ENCODE peak calls at places on chromosomes 12 and 14, in six cellular contexts. One of them, this sample, is unnamed.

GRCh38 chr12:116599285-116600122 is 40.3 kb downstream of the MAP1LC3B2 start:
- DNase-seq in stimulated activated CD8-positive, alpha-beta memory T cell treated with anti-CD3 and anti-CD28 coated beads, Interleukin-4, amount 100 ng/mL, for 1 hour: peak
- DNase-seq in heart right ventricle: peak
- DNase-seq in AG10803: peak
- DNase-seq in stimulated activated CD4-positive, alpha-beta T cell treated with anti-CD3 and anti-CD28 coated beads, Interleukin-2, amount 100 ng/mL, for 48 hours: peak
- DNase-seq in H7: peak
- DNase-seq in this sample: peak

GRCh38 chr12:3564411-3564810 is 73.4 kb downstream of the PRMT8 start:
- DNase-seq in stimulated activated CD8-positive, alpha-beta memory T cell treated with anti-CD3 and anti-CD28 coated beads, Interleukin-4, amount 100 ng/mL, for 1 hour: no peak
- DNase-seq in heart right ventricle: no peak
- DNase-seq in AG10803: no peak
- DNase-seq in stimulated activated CD4-positive, alpha-beta T cell treated with anti-CD3 and anti-CD28 coated beads, Interleukin-2, amount 100 ng/mL, for 48 hours: no peak
- DNase-seq in H7: no peak
- DNase-seq in this sample: no peak

GRCh38 chr12:51676875-51677274 is 85.8 kb downstream of the SCN8A start:
- DNase-seq in stimulated activated CD8-positive, alpha-beta memory T cell treated with anti-CD3 and anti-CD28 coated beads, Interleukin-4, amount 100 ng/mL, for 1 hour: no peak
- DNase-seq in heart right ventricle: no peak
- DNase-seq in AG10803: no peak
- DNase-seq in stimulated activated CD4-positive, alpha-beta T cell treated with anti-CD3 and anti-CD28 coated beads, Interleukin-2, amount 100 ng/mL, for 48 hours: no peak
- DNase-seq in H7: no peak
- DNase-seq in this sample: no peak

GRCh38 chr12:33945438-33945784 is 76.9 kb upstream of the ALG10 start:
- DNase-seq in stimulated activated CD8-positive, alpha-beta memory T cell treated with anti-CD3 and anti-CD28 coated beads, Interleukin-4, amount 100 ng/mL, for 1 hour: no peak
- DNase-seq in heart right ventricle: no peak
- DNase-seq in AG10803: no peak
- DNase-seq in stimulated activated CD4-positive, alpha-beta T cell treated with anti-CD3 and anti-CD28 coated beads, Interleukin-2, amount 100 ng/mL, for 48 hours: no peak
- DNase-seq in H7: no peak
- DNase-seq in this sample: no peak

GRCh38 chr12:14643247-14643646 is 53.2 kb downstream of the GUCY2C start:
- DNase-seq in stimulated activated CD8-positive, alpha-beta memory T cell treated with anti-CD3 and anti-CD28 coated beads, Interleukin-4, amount 100 ng/mL, for 1 hour: no peak
- DNase-seq in heart right ventricle: no peak
- DNase-seq in AG10803: no peak
- DNase-seq in stimulated activated CD4-positive, alpha-beta T cell treated with anti-CD3 and anti-CD28 coated beads, Interleukin-2, amount 100 ng/mL, for 48 hours: no peak
- DNase-seq in H7: no peak
- DNase-seq in this sample: no peak

GRCh38 chr14:30569216-30569902 is 10.4 kb downstream of the G2E3 start:
- DNase-seq in stimulated activated CD8-positive, alpha-beta memory T cell treated with anti-CD3 and anti-CD28 coated beads, Interleukin-4, amount 100 ng/mL, for 1 hour: no peak
- DNase-seq in heart right ventricle: no peak
- DNase-seq in AG10803: peak
- DNase-seq in stimulated activated CD4-positive, alpha-beta T cell treated with anti-CD3 and anti-CD28 coated beads, Interleukin-2, amount 100 ng/mL, for 48 hours: no peak
- DNase-seq in H7: no peak
- DNase-seq in this sample: peak

GRCh38 chr12:40833818-40834217 is 141.6 kb downstream of the CNTN1 start:
- DNase-seq in stimulated activated CD8-positive, alpha-beta memory T cell treated with anti-CD3 and anti-CD28 coated beads, Interleukin-4, amount 100 ng/mL, for 1 hour: no peak
- DNase-seq in heart right ventricle: no peak
- DNase-seq in AG10803: no peak
- DNase-seq in stimulated activated CD4-positive, alpha-beta T cell treated with anti-CD3 and anti-CD28 coated beads, Interleukin-2, amount 100 ng/mL, for 48 hours: no peak
- DNase-seq in H7: no peak
- DNase-seq in this sample: no peak

GRCh38 chr14:51006781-51007211 is 62.5 kb upstream of the PYGL start:
- DNase-seq in stimulated activated CD8-positive, alpha-beta memory T cell treated with anti-CD3 and anti-CD28 coated beads, Interleukin-4, amount 100 ng/mL, for 1 hour: no peak
- DNase-seq in heart right ventricle: peak
- DNase-seq in AG10803: peak
- DNase-seq in stimulated activated CD4-positive, alpha-beta T cell treated with anti-CD3 and anti-CD28 coated beads, Interleukin-2, amount 100 ng/mL, for 48 hours: no peak
- DNase-seq in H7: no peak
- DNase-seq in this sample: no peak

GRCh38 chr14:82075566-82075965 is 541.9 kb upstream of the SEL1L start:
- DNase-seq in stimulated activated CD8-positive, alpha-beta memory T cell treated with anti-CD3 and anti-CD28 coated beads, Interleukin-4, amount 100 ng/mL, for 1 hour: no peak
- DNase-seq in heart right ventricle: peak
- DNase-seq in AG10803: no peak
- DNase-seq in stimulated activated CD4-positive, alpha-beta T cell treated with anti-CD3 and anti-CD28 coated beads, Interleukin-2, amount 100 ng/mL, for 48 hours: no peak
- DNase-seq in H7: peak
- DNase-seq in this sample: peak

GRCh38 chr12:131827961-131828534 is at the start of gene MMP17:
- DNase-seq in stimulated activated CD8-positive, alpha-beta memory T cell treated with anti-CD3 and anti-CD28 coated beads, Interleukin-4, amount 100 ng/mL, for 1 hour: no peak
- DNase-seq in heart right ventricle: no peak
- DNase-seq in AG10803: peak
- DNase-seq in stimulated activated CD4-positive, alpha-beta T cell treated with anti-CD3 and anti-CD28 coated beads, Interleukin-2, amount 100 ng/mL, for 48 hours: no peak
- DNase-seq in H7: peak
- DNase-seq in this sample: peak

GRCh38 chr14:20400965-20401593 is 12.2 kb downstream of the TEP1 start:
- DNase-seq in stimulated activated CD8-positive, alpha-beta memory T cell treated with anti-CD3 and anti-CD28 coated beads, Interleukin-4, amount 100 ng/mL, for 1 hour: no peak
- DNase-seq in heart right ventricle: no peak
- DNase-seq in AG10803: no peak
- DNase-seq in stimulated activated CD4-positive, alpha-beta T cell treated with anti-CD3 and anti-CD28 coated beads, Interleukin-2, amount 100 ng/mL, for 48 hours: peak
- DNase-seq in H7: no peak
- DNase-seq in this sample: peak

GRCh38 chr14:65354715-65355114 is 57.8 kb upstream of the FUT8 start:
- DNase-seq in stimulated activated CD8-positive, alpha-beta memory T cell treated with anti-CD3 and anti-CD28 coated beads, Interleukin-4, amount 100 ng/mL, for 1 hour: no peak
- DNase-seq in heart right ventricle: no peak
- DNase-seq in AG10803: no peak
- DNase-seq in stimulated activated CD4-positive, alpha-beta T cell treated with anti-CD3 and anti-CD28 coated beads, Interleukin-2, amount 100 ng/mL, for 48 hours: no peak
- DNase-seq in H7: no peak
- DNase-seq in this sample: no peak

GRCh38 chr14:32263939-32264567 is 61.0 kb upstream of the RNU6-8 start:
- DNase-seq in stimulated activated CD8-positive, alpha-beta memory T cell treated with anti-CD3 and anti-CD28 coated beads, Interleukin-4, amount 100 ng/mL, for 1 hour: no peak
- DNase-seq in heart right ventricle: no peak
- DNase-seq in AG10803: no peak
- DNase-seq in stimulated activated CD4-positive, alpha-beta T cell treated with anti-CD3 and anti-CD28 coated beads, Interleukin-2, amount 100 ng/mL, for 48 hours: no peak
- DNase-seq in H7: no peak
- DNase-seq in this sample: no peak

GRCh38 chr12:88299567-88300101 is 157.5 kb downstream of the TMTC3 start:
- DNase-seq in stimulated activated CD8-positive, alpha-beta memory T cell treated with anti-CD3 and anti-CD28 coated beads, Interleukin-4, amount 100 ng/mL, for 1 hour: no peak
- DNase-seq in heart right ventricle: no peak
- DNase-seq in AG10803: peak
- DNase-seq in stimulated activated CD4-positive, alpha-beta T cell treated with anti-CD3 and anti-CD28 coated beads, Interleukin-2, amount 100 ng/mL, for 48 hours: peak
- DNase-seq in H7: no peak
- DNase-seq in this sample: no peak

GRCh38 chr14:69252851-69253250 is 7.1 kb upstream of the GALNT16 start:
- DNase-seq in stimulated activated CD8-positive, alpha-beta memory T cell treated with anti-CD3 and anti-CD28 coated beads, Interleukin-4, amount 100 ng/mL, for 1 hour: no peak
- DNase-seq in heart right ventricle: no peak
- DNase-seq in AG10803: no peak
- DNase-seq in stimulated activated CD4-positive, alpha-beta T cell treated with anti-CD3 and anti-CD28 coated beads, Interleukin-2, amount 100 ng/mL, for 48 hours: no peak
- DNase-seq in H7: no peak
- DNase-seq in this sample: no peak

GRCh38 chr14:74980746-74981661 is 21.7 kb upstream of the EIF2B2 start:
- DNase-seq in stimulated activated CD8-positive, alpha-beta memory T cell treated with anti-CD3 and anti-CD28 coated beads, Interleukin-4, amount 100 ng/mL, for 1 hour: no peak
- DNase-seq in heart right ventricle: no peak
- DNase-seq in AG10803: peak
- DNase-seq in stimulated activated CD4-positive, alpha-beta T cell treated with anti-CD3 and anti-CD28 coated beads, Interleukin-2, amount 100 ng/mL, for 48 hours: no peak
- DNase-seq in H7: peak
- DNase-seq in this sample: peak

GRCh38 chr12:110846615-110847566 is at the start of gene CCDC63:
- DNase-seq in stimulated activated CD8-positive, alpha-beta memory T cell treated with anti-CD3 and anti-CD28 coated beads, Interleukin-4, amount 100 ng/mL, for 1 hour: no peak
- DNase-seq in heart right ventricle: peak
- DNase-seq in AG10803: peak
- DNase-seq in stimulated activated CD4-positive, alpha-beta T cell treated with anti-CD3 and anti-CD28 coated beads, Interleukin-2, amount 100 ng/mL, for 48 hours: peak
- DNase-seq in H7: peak
- DNase-seq in this sample: peak

GRCh38 chr12:16473610-16474326 is 126.3 kb downstream of the MGST1 start:
- DNase-seq in stimulated activated CD8-positive, alpha-beta memory T cell treated with anti-CD3 and anti-CD28 coated beads, Interleukin-4, amount 100 ng/mL, for 1 hour: no peak
- DNase-seq in heart right ventricle: no peak
- DNase-seq in AG10803: peak
- DNase-seq in stimulated activated CD4-positive, alpha-beta T cell treated with anti-CD3 and anti-CD28 coated beads, Interleukin-2, amount 100 ng/mL, for 48 hours: no peak
- DNase-seq in H7: no peak
- DNase-seq in this sample: no peak

GRCh38 chr12:117009759-117010158 is 89.5 kb downstream of the TESC start:
- DNase-seq in stimulated activated CD8-positive, alpha-beta memory T cell treated with anti-CD3 and anti-CD28 coated beads, Interleukin-4, amount 100 ng/mL, for 1 hour: no peak
- DNase-seq in heart right ventricle: no peak
- DNase-seq in AG10803: no peak
- DNase-seq in stimulated activated CD4-positive, alpha-beta T cell treated with anti-CD3 and anti-CD28 coated beads, Interleukin-2, amount 100 ng/mL, for 48 hours: no peak
- DNase-seq in H7: peak
- DNase-seq in this sample: peak

GRCh38 chr12:52380271-52380694 is 5.2 kb downstream of the KRT84 start:
- DNase-seq in stimulated activated CD8-positive, alpha-beta memory T cell treated with anti-CD3 and anti-CD28 coated beads, Interleukin-4, amount 100 ng/mL, for 1 hour: no peak
- DNase-seq in heart right ventricle: no peak
- DNase-seq in AG10803: peak
- DNase-seq in stimulated activated CD4-positive, alpha-beta T cell treated with anti-CD3 and anti-CD28 coated beads, Interleukin-2, amount 100 ng/mL, for 48 hours: no peak
- DNase-seq in H7: peak
- DNase-seq in this sample: peak

GRCh38 chr14:65824285-65824977 is 411.9 kb downstream of the FUT8 start:
- DNase-seq in stimulated activated CD8-positive, alpha-beta memory T cell treated with anti-CD3 and anti-CD28 coated beads, Interleukin-4, amount 100 ng/mL, for 1 hour: peak
- DNase-seq in heart right ventricle: peak
- DNase-seq in AG10803: peak
- DNase-seq in stimulated activated CD4-positive, alpha-beta T cell treated with anti-CD3 and anti-CD28 coated beads, Interleukin-2, amount 100 ng/mL, for 48 hours: peak
- DNase-seq in H7: peak
- DNase-seq in this sample: peak

GRCh38 chr14:99606359-99606758 is 2.4 kb upstream of the CCDC85C start:
- DNase-seq in stimulated activated CD8-positive, alpha-beta memory T cell treated with anti-CD3 and anti-CD28 coated beads, Interleukin-4, amount 100 ng/mL, for 1 hour: no peak
- DNase-seq in heart right ventricle: no peak
- DNase-seq in AG10803: no peak
- DNase-seq in stimulated activated CD4-positive, alpha-beta T cell treated with anti-CD3 and anti-CD28 coated beads, Interleukin-2, amount 100 ng/mL, for 48 hours: no peak
- DNase-seq in H7: no peak
- DNase-seq in this sample: no peak

GRCh38 chr14:68291820-68292219 is 472.2 kb downstream of the RAD51B start:
- DNase-seq in stimulated activated CD8-positive, alpha-beta memory T cell treated with anti-CD3 and anti-CD28 coated beads, Interleukin-4, amount 100 ng/mL, for 1 hour: no peak
- DNase-seq in heart right ventricle: no peak
- DNase-seq in AG10803: no peak
- DNase-seq in stimulated activated CD4-positive, alpha-beta T cell treated with anti-CD3 and anti-CD28 coated beads, Interleukin-2, amount 100 ng/mL, for 48 hours: no peak
- DNase-seq in H7: peak
- DNase-seq in this sample: peak

GRCh38 chr12:110224379-110225304 is 56.4 kb upstream of the ATP2A2 start:
- DNase-seq in stimulated activated CD8-positive, alpha-beta memory T cell treated with anti-CD3 and anti-CD28 coated beads, Interleukin-4, amount 100 ng/mL, for 1 hour: no peak
- DNase-seq in heart right ventricle: no peak
- DNase-seq in AG10803: peak
- DNase-seq in stimulated activated CD4-positive, alpha-beta T cell treated with anti-CD3 and anti-CD28 coated beads, Interleukin-2, amount 100 ng/mL, for 48 hours: no peak
- DNase-seq in H7: peak
- DNase-seq in this sample: no peak

GRCh38 chr14:102948698-102949061 is 26.2 kb downstream of the AMN start:
- DNase-seq in stimulated activated CD8-positive, alpha-beta memory T cell treated with anti-CD3 and anti-CD28 coated beads, Interleukin-4, amount 100 ng/mL, for 1 hour: no peak
- DNase-seq in heart right ventricle: no peak
- DNase-seq in AG10803: no peak
- DNase-seq in stimulated activated CD4-positive, alpha-beta T cell treated with anti-CD3 and anti-CD28 coated beads, Interleukin-2, amount 100 ng/mL, for 48 hours: no peak
- DNase-seq in H7: peak
- DNase-seq in this sample: no peak

GRCh38 chr12:121467638-121468403 is 67.9 kb downstream of the RNF34 start:
- DNase-seq in stimulated activated CD8-positive, alpha-beta memory T cell treated with anti-CD3 and anti-CD28 coated beads, Interleukin-4, amount 100 ng/mL, for 1 hour: no peak
- DNase-seq in heart right ventricle: peak
- DNase-seq in AG10803: no peak
- DNase-seq in stimulated activated CD4-positive, alpha-beta T cell treated with anti-CD3 and anti-CD28 coated beads, Interleukin-2, amount 100 ng/mL, for 48 hours: no peak
- DNase-seq in H7: peak
- DNase-seq in this sample: peak

GRCh38 chr12:98823012-98823411 is 177.9 kb downstream of the APAF1 start:
- DNase-seq in stimulated activated CD8-positive, alpha-beta memory T cell treated with anti-CD3 and anti-CD28 coated beads, Interleukin-4, amount 100 ng/mL, for 1 hour: no peak
- DNase-seq in heart right ventricle: no peak
- DNase-seq in AG10803: no peak
- DNase-seq in stimulated activated CD4-positive, alpha-beta T cell treated with anti-CD3 and anti-CD28 coated beads, Interleukin-2, amount 100 ng/mL, for 48 hours: no peak
- DNase-seq in H7: no peak
- DNase-seq in this sample: no peak

GRCh38 chr14:65035049-65035448 is 48.4 kb downstream of the FNTB start:
- DNase-seq in stimulated activated CD8-positive, alpha-beta memory T cell treated with anti-CD3 and anti-CD28 coated beads, Interleukin-4, amount 100 ng/mL, for 1 hour: no peak
- DNase-seq in heart right ventricle: peak
- DNase-seq in AG10803: no peak
- DNase-seq in stimulated activated CD4-positive, alpha-beta T cell treated with anti-CD3 and anti-CD28 coated beads, Interleukin-2, amount 100 ng/mL, for 48 hours: no peak
- DNase-seq in H7: no peak
- DNase-seq in this sample: no peak

GRCh38 chr12:4268549-4269181 is 4.9 kb upstream of the CCND2 start:
- DNase-seq in stimulated activated CD8-positive, alpha-beta memory T cell treated with anti-CD3 and anti-CD28 coated beads, Interleukin-4, amount 100 ng/mL, for 1 hour: no peak
- DNase-seq in heart right ventricle: no peak
- DNase-seq in AG10803: no peak
- DNase-seq in stimulated activated CD4-positive, alpha-beta T cell treated with anti-CD3 and anti-CD28 coated beads, Interleukin-2, amount 100 ng/mL, for 48 hours: no peak
- DNase-seq in H7: no peak
- DNase-seq in this sample: no peak

GRCh38 chr12:47767197-47767724 is 5.8 kb upstream of the SLC48A1 start:
- DNase-seq in stimulated activated CD8-positive, alpha-beta memory T cell treated with anti-CD3 and anti-CD28 coated beads, Interleukin-4, amount 100 ng/mL, for 1 hour: peak
- DNase-seq in heart right ventricle: peak
- DNase-seq in AG10803: peak
- DNase-seq in stimulated activated CD4-positive, alpha-beta T cell treated with anti-CD3 and anti-CD28 coated beads, Interleukin-2, amount 100 ng/mL, for 48 hours: peak
- DNase-seq in H7: peak
- DNase-seq in this sample: peak